ENCODE peak calls at places on chromosome 7, in six cellular contexts. U is heart left ventricle, X is stomach, G is right lobe of liver, C is body of pancreas, N is HCT116. Z is an unnamed sample.

GRCh38 chr7:107966701-107967100 is 36.3 kb downstream of the LAMB1 start:
- DNase-seq in U (peak; percentile 70), X (no peak), G (no peak), C (no peak), N (no peak), Z (no peak)

GRCh38 chr7:75727881-75728592 is 10.7 kb downstream of the HIP1 start:
- DNase-seq in U (peak; percentile 39), X (peak; percentile 90), G (no peak), C (peak; percentile 37), N (peak; percentile 77), Z (peak; percentile 94)

GRCh38 chr7:50633414-50633710 is 68.2 kb upstream of the DDC start:
- DNase-seq in U (no peak), X (no peak), G (no peak), C (no peak), N (no peak), Z (no peak)

GRCh38 chr7:45084901-45085618 is 3.7 kb downstream of the NACAD start:
- DNase-seq in U (no peak), X (no peak), G (no peak), C (no peak), N (no peak), Z (no peak)

GRCh38 chr7:42932861-42933591 is 850 bp downstream of the MRPL32 start:
- DNase-seq in U (peak; percentile 42), X (peak; percentile 29), G (no peak), C (peak; percentile 26), N (no peak), Z (no peak)

GRCh38 chr7:124655990-124656389 is 109.6 kb downstream of the GPR37 start:
- DNase-seq in U (no peak), X (no peak), G (no peak), C (no peak), N (no peak), Z (no peak)

GRCh38 chr7:80218723-80219122 is 84.1 kb downstream of the GNAI1 start:
- DNase-seq in U (no peak), X (no peak), G (no peak), C (no peak), N (peak; percentile 88), Z (no peak)

GRCh38 chr7:112252691-112253090 is 46.2 kb downstream of the ZNF277 start:
- DNase-seq in U (no peak), X (no peak), G (no peak), C (no peak), N (no peak), Z (no peak)

GRCh38 chr7:159015081-159015893 is 129.4 kb downstream of the VIPR2 start:
- DNase-seq in U (peak; percentile 70), X (peak; percentile 55), G (no peak), C (no peak), N (no peak), Z (no peak)

GRCh38 chr7:159143780-159144755 is 599 bp downstream of the VIPR2 start:
- DNase-seq in U (no peak), X (no peak), G (no peak), C (peak; percentile 47), N (no peak), Z (no peak)

GRCh38 chr7:112938895-112939588 is 147.6 kb downstream of the GPR85 start:
- DNase-seq in U (peak; percentile 20), X (no peak), G (peak; percentile 55), C (peak; percentile 19), N (no peak), Z (no peak)

GRCh38 chr7:24956021-24956420 is 24.0 kb downstream of the OSBPL3 start:
- DNase-seq in U (no peak), X (no peak), G (no peak), C (no peak), N (no peak), Z (no peak)

GRCh38 chr7:127516320-127516719 is 69.1 kb downstream of the GCC1 start:
- DNase-seq in U (no peak), X (no peak), G (no peak), C (no peak), N (no peak), Z (no peak)

GRCh38 chr7:26398436-26399308 is 107.0 kb downstream of the SNX10 start:
- DNase-seq in U (peak; percentile 65), X (peak; percentile 48), G (peak; percentile 58), C (peak; percentile 55), N (no peak), Z (peak; percentile 94)
- TF ChIP-seq POLR2A in U (peak; percentile 34), X (no peak), G (peak; percentile 23), C (peak; percentile 8), N (no peak), Z (peak; percentile 46)

GRCh38 chr7:66246549-66247171 is 41.5 kb downstream of the TPST1 start:
- DNase-seq in U (no peak), X (no peak), G (no peak), C (no peak), N (no peak), Z (no peak)
- TF ChIP-seq POLR2A in U (no peak), X (no peak), G (no peak), C (no peak), N (no peak), Z (no peak)

DNA sequence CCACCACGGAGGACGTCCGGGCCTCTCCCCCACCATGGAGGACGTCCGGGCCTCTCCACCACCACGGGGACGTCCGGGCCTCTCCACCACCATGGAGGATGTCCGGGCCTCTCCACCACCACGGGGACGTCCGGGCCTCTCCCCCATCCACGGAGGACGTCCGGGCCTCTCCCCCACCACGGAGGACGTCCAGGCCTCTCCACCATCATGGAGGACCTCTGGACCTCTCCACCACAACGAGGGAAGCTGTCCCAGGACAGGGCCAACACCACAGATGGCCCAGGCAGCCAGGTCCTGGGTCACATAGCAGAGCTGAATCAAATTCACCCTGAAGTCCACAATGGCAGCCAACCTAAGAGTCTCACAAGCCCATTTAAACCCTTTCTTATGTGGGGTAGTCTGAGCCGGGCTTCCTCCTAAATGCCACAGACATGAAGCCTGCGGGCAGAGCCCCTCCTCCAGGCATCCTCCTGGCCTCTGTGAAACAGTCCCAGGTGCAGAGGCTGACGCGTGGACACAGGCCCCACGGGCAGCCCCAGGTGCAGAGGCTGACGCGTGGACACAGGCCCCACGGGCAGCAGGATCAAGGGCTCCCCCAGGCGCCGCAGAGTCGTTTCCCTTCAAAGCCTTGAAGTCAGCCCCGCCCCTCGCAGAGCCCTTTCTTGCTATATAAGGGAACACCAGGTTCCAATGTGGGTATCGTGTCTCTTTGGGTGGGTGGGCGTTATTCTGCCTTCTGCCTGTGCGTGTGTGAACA is 47.0 kb downstream of the FOXL3 start:
- DNase-seq in U (no peak), X (no peak), G (no peak), C (no peak), N (no peak), Z (peak; percentile 55)
- TF ChIP-seq POLR2A in U (no peak), X (no peak), G (no peak), C (no peak), N (no peak), Z (no peak)

GRCh38 chr7:99996755-99997544 is 18.4 kb upstream of the ZKSCAN1 start:
- DNase-seq in U (no peak), X (no peak), G (no peak), C (no peak), N (no peak), Z (no peak)

GRCh38 chr7:99994819-99995218 is 19.0 kb upstream of the AZGP1 start:
- DNase-seq in U (no peak), X (no peak), G (no peak), C (no peak), N (no peak), Z (no peak)

GRCh38 chr7:100000239-100000638 is 15.2 kb upstream of the ZKSCAN1 start:
- DNase-seq in U (no peak), X (no peak), G (no peak), C (no peak), N (no peak), Z (no peak)

GRCh38 chr7:99992330-99993037 is 16.7 kb upstream of the AZGP1 start:
- DNase-seq in U (no peak), X (no peak), G (no peak), C (no peak), N (no peak), Z (peak; percentile 53)

DNA sequence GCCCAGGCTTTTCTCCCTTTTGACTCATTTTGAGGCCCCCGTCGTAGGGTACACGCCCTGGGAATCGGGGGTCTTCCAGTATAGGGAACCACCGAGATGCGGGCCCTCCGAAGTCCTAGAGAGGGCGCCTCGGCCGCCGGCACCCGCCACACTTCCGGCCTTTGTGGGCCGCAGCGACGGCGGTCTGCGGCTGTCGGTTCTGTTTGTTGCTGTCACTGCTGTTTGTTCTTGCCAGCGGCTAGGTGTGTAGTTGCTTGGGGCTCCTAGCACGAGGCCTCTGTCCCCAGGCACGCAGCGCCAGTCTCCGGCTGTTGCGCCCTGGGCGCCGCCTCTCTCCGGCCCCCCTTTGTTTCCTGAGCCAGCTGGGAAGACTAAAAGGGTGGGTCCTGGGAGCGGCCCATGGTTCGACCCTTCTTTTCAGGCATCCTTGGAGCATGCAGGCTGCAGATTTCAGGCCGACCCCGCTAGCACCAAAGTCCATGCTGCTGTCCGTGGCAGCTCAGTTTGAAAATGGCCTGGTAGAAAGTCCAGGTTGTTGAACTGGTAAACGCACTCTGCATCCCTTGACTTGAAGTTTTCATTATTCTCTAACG is 17.8 kb upstream of the ZKSCAN1 start:
- DNase-seq in U (peak; percentile 42), X (peak; percentile 79), G (peak; percentile 77), C (peak; percentile 49), N (no peak), Z (peak; percentile 66)
- TF ChIP-seq POLR2A in U (peak; percentile 37), X (no peak), G (peak; percentile 36), C (no peak), N (no peak), Z (no peak)

GRCh38 chr7:102227371-102227770 is 59.3 kb upstream of the SH2B2 start:
- DNase-seq in U (no peak), X (no peak), G (no peak), C (no peak), N (no peak), Z (no peak)

GRCh38 chr7:102221961-102222360 is 64.7 kb upstream of the SH2B2 start:
- DNase-seq in U (no peak), X (no peak), G (no peak), C (no peak), N (no peak), Z (no peak)

GRCh38 chr7:102223175-102223574 is 63.5 kb upstream of the SH2B2 start:
- DNase-seq in U (no peak), X (no peak), G (no peak), C (no peak), N (no peak), Z (no peak)

GRCh38 chr7:102222445-102222844 is 64.2 kb upstream of the SH2B2 start:
- DNase-seq in U (no peak), X (no peak), G (no peak), C (no peak), N (no peak), Z (no peak)

DNA sequence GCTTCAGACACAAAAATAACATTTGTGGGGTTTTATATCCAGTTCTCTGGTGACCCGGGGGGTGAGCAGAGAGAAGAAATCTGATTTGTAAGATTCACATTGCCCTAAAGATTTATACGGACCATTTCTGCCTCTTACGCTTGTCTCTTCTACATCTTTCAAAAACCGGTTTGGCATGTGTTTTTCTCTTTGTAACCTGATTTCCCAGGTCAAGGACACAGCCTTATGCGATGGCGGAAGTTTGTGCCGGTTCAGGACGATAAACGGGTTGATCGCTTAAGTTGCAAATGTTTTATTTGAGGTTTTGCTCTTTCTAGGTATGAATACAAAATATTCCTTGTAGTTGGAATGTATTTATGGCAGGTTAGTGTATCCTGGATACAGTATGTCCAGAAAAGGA is 61.6 kb upstream of the SH2B2 start:
- DNase-seq in U (no peak), X (no peak), G (no peak), C (no peak), N (no peak), Z (no peak)
- TF ChIP-seq POLR2A in U (no peak), X (no peak), G (no peak), C (no peak), N (no peak), Z (no peak)